ENCODE peak calls at places on chromosomes 6 and 20, in five cellular contexts. J is WTC11, P is NCI-H2029, Q is type B pancreatic cell, U is colonic mucosa. A is an unnamed sample.

GRCh38 chr6:1872649-1873131 is 263.0 kb downstream of the FOXC1 start:
- DNase-seq in J (peak; percentile 33), U (no peak), Q (no peak), P (peak; percentile 67), A (no peak)

GRCh38 chr6:32154514-32155161 is 697 bp downstream of the PPT2 start:
- DNase-seq in Q (peak; percentile 77), U (peak; percentile 84), J (peak; percentile 68), P (peak; percentile 71), A (no peak)

GRCh38 chr20:63521602-63522001 is 1.0 kb downstream of the PPDPF start:
- DNase-seq in J (peak; percentile 63), P (no peak), Q (peak; percentile 70), U (no peak), A (no peak)

GRCh38 chr20:59123677-59124060 is 40.0 kb upstream of the ZNF831 start:
- DNase-seq in U (no peak), J (no peak), P (no peak), Q (no peak), A (no peak)

GRCh38 chr6:110564703-110565421 is 88.4 kb upstream of the SLC22A16 start:
- DNase-seq in Q (peak; percentile 49), P (no peak), J (no peak), U (peak; percentile 43), A (no peak)

GRCh38 chr6:5214570-5215052 is 46.1 kb downstream of the LYRM4 start:
- DNase-seq in P (no peak), U (peak; percentile 27), Q (peak; percentile 76), J (peak; percentile 82), A (peak; percentile 81)

GRCh38 chr20:47379433-47380150 is 23.1 kb upstream of the ZMYND8 start:
- DNase-seq in P (no peak), Q (no peak), J (no peak), U (no peak), A (no peak)

GRCh38 chr6:51655517-51655916 is 431.9 kb downstream of the PKHD1 start:
- DNase-seq in U (no peak), Q (no peak), J (no peak), P (no peak), A (no peak)

GRCh38 chr6:71287926-71288227 is 734 bp upstream of the OGFRL1 start:
- DNase-seq in P (no peak), J (no peak), Q (no peak), U (no peak), A (no peak)

GRCh38 chr20:815914-816606 is 17.5 kb upstream of the FAM110A start:
- DNase-seq in J (peak; percentile 76), U (peak; percentile 49), P (peak; percentile 2), Q (no peak), A (peak; percentile 67)

GRCh38 chr20:57953638-57954037 is 243.8 kb upstream of the PMEPA1 start:
- DNase-seq in U (no peak), Q (no peak), J (no peak), P (no peak), A (no peak)

GRCh38 chr6:130520235-130520634 is 154.4 kb downstream of the TMEM200A start:
- DNase-seq in Q (no peak), P (no peak), J (no peak), U (no peak), A (no peak)

GRCh38 chr20:62302341-62303048 is at the start of gene ADRM1:
- DNase-seq in Q (peak; percentile 99), P (peak; percentile 95), U (peak; percentile 95), J (peak; percentile 98), A (peak; percentile 100)

GRCh38 chr6:2616796-2617195 is 133.9 kb downstream of the MYLK4 start:
- DNase-seq in P (no peak), J (no peak), Q (no peak), U (no peak), A (no peak)

GRCh38 chr20:43959079-43959919 is 44.6 kb downstream of the TOX2 start:
- DNase-seq in Q (no peak), J (no peak), U (no peak), P (peak; percentile 89), A (no peak)

GRCh38 chr20:60507087-60507684 is 549.0 kb downstream of the CDH26 start:
- DNase-seq in P (no peak), Q (no peak), U (no peak), J (no peak), A (no peak)

GRCh38 chr20:57397004-57397692 is 6.0 kb downstream of the RBM38 start:
- DNase-seq in U (no peak), J (no peak), Q (no peak), P (no peak), A (no peak)

GRCh38 chr6:129370268-129370916 is 339.6 kb downstream of the ARHGAP18 start:
- DNase-seq in P (no peak), J (peak; percentile 24), Q (no peak), U (peak; percentile 64), A (peak; percentile 42)

GRCh38 chr20:26167499-26167898 is 470.8 kb upstream of the ZNF337 start:
- DNase-seq in Q (no peak), J (no peak), P (no peak), U (no peak), A (no peak)

GRCh38 chr6:43627008-43627825 is 1.8 kb downstream of the GTPBP2 start:
- DNase-seq in Q (no peak), P (peak; percentile 97), U (peak; percentile 81), J (no peak), A (peak; percentile 35)

GRCh38 chr6:20644667-20645370 is 110.6 kb downstream of the CDKAL1 start:
- DNase-seq in J (no peak), U (no peak), P (no peak), Q (no peak), A (no peak)

GRCh38 chr6:4820704-4821276 is 44.6 kb downstream of the CDYL start:
- DNase-seq in J (no peak), P (no peak), Q (no peak), U (no peak), A (no peak)

GRCh38 chr20:20780127-20780822 is 67.8 kb upstream of the RALGAPA2 start:
- DNase-seq in U (peak; percentile 80), J (no peak), Q (no peak), P (peak; percentile 88), A (no peak)

GRCh38 chr20:38460040-38460623 is 12.5 kb upstream of the RALGAPB start:
- DNase-seq in J (no peak), Q (no peak), U (peak; percentile 70), P (peak; percentile 75), A (no peak)

GRCh38 chr20:61735503-61735785 is 330.2 kb downstream of the TAF4 start:
- DNase-seq in J (no peak), P (no peak), Q (no peak), U (no peak), A (no peak)

GRCh38 chr6:186221-186965 is 105.9 kb upstream of the DUSP22 start:
- DNase-seq in U (no peak), Q (no peak), J (no peak), P (no peak), A (no peak)

GRCh38 chr20:50591233-50591852 is 81.2 kb downstream of the PTPN1 start:
- DNase-seq in P (no peak), U (no peak), Q (no peak), J (no peak), A (no peak)

GRCh38 chr6:126285871-126286270 is 54.0 kb upstream of the CENPW start:
- DNase-seq in P (no peak), Q (no peak), U (no peak), J (no peak), A (no peak)

A was measured in endothelial cell.